ENCODE peak calls at places on chromosomes 11 and 22, in ten cellular contexts. W is stimulated activated CD8-positive, alpha-beta memory T cell treated with anti-CD3 and anti-CD28 coated beads, Interleukin-15, amount 100 ng/mL, for 48 hours; L is prostate gland; J is ELR; U is endothelial cell; B is activated CD8-positive, alpha-beta memory T cell treated with anti-CD3 and anti-CD28 coated beads for 4 hours; V is hypothalamus; T is astrocyte of the spinal cord; K is skeletal muscle cell; O is activated gamma-delta T cell treated with Interleukin-2 at 50 U/mL for 16 hours. M is an unnamed sample.

GRCh38 chr22:39135092-39135896 is 17.2 kb downstream of the CBX7 start:
- DNase-seq in K (no peak), U (peak), V (no peak), W (no peak), L (peak), T (peak), J (peak), O (peak), B (no peak), M (no peak)

GRCh38 chr11:124841186-124841585 is 24.0 kb upstream of the ROBO3 start:
- DNase-seq in W (no peak), K (no peak), L (no peak), T (no peak), U (no peak), O (no peak), J (peak), B (no peak), V (no peak), M (no peak)

GRCh38 chr11:96002754-96003290 is 78.9 kb upstream of the MTMR2 start:
- DNase-seq in L (no peak), K (no peak), T (no peak), B (no peak), U (no peak), W (no peak), O (no peak), J (no peak), V (no peak), M (no peak)

GRCh38 chr11:115458877-115459276 is 45.3 kb downstream of the CADM1 start:
- DNase-seq in J (no peak), U (no peak), T (no peak), V (no peak), B (no peak), O (no peak), W (no peak), K (no peak), L (no peak), M (no peak)

GRCh38 chr11:45662665-45663485 is 2.5 kb downstream of the CHST1 start:
- DNase-seq in L (no peak), O (no peak), B (no peak), K (peak), U (no peak), T (peak), W (no peak), V (peak), J (peak), M (no peak)

GRCh38 chr11:8242480-8243280 is 21.0 kb downstream of the LMO1 start:
- DNase-seq in V (no peak), K (no peak), U (no peak), J (no peak), T (no peak), O (no peak), W (no peak), B (no peak), L (no peak), M (no peak)

GRCh38 chr11:9774109-9774508 is 110.2 kb downstream of the SWAP70 start:
- DNase-seq in O (no peak), W (no peak), U (no peak), B (no peak), K (no peak), L (no peak), V (no peak), J (no peak), T (no peak), M (no peak)

GRCh38 chr11:110798231-110798630 is 86.0 kb upstream of the ARHGAP20 start:
- DNase-seq in B (no peak), K (no peak), J (no peak), V (no peak), L (no peak), T (no peak), W (no peak), U (no peak), O (no peak), M (no peak)

GRCh38 chr22:32037236-32037635 is 5.8 kb upstream of the SLC5A1 start:
- DNase-seq in J (no peak), K (no peak), V (no peak), B (no peak), U (no peak), O (no peak), T (no peak), L (no peak), W (no peak), M (no peak)

GRCh38 chr11:70059971-70060370 is 18.1 kb upstream of the ANO1 start:
- DNase-seq in W (no peak), T (no peak), U (no peak), L (no peak), B (no peak), O (no peak), J (no peak), K (no peak), V (no peak), M (no peak)

GRCh38 chr11:80538040-80538439 is 1097.2 kb upstream of the TENM4 start:
- DNase-seq in K (no peak), T (no peak), L (no peak), U (no peak), V (no peak), J (no peak), O (no peak), W (no peak), B (no peak), M (no peak)

GRCh38 chr11:11267312-11267711 is 85.7 kb downstream of the CSNK2A3 start:
- DNase-seq in W (no peak), K (no peak), U (no peak), J (no peak), L (no peak), B (no peak), O (no peak), T (no peak), V (no peak), M (no peak)

GRCh38 chr22:19731736-19732135 is 8.4 kb downstream of the GP1BB start:
- DNase-seq in T (no peak), K (no peak), V (no peak), L (no peak), B (no peak), O (no peak), U (no peak), W (no peak), J (no peak), M (no peak)

GRCh38 chr11:123145220-123145619 is 49.8 kb downstream of the CLMP start:
- DNase-seq in K (peak), J (peak), L (no peak), T (peak), V (no peak), O (no peak), U (no peak), B (no peak), W (no peak), M (no peak)

M was measured in tibial nerve.